ENCODE peak calls at places on chromosomes 16 and 17, in four cellular contexts. I is prostate gland, S is stomach, X is upper lobe of left lung. G is an unnamed sample. For H3K36me3, the result is how much of the 10 kb centered on the place peaks cover.

GRCh38 chr16:66335704-66336329 is 30.7 kb upstream of the CDH5 start:
- DNase-seq in I (no peak), S (no peak), X (no peak), G (peak)

GRCh38 chr17:14228903-14229302 is 7.8 kb downstream of the CDRT15 start:
- DNase-seq in I (no peak), S (no peak), X (no peak), G (no peak)

GRCh38 chr17:82007495-82008257 is 15.0 kb downstream of the CENPX start:
- DNase-seq in I (no peak), S (no peak), X (no peak), G (no peak)

GRCh38 chr17:56834380-56835258 is 668 bp downstream of the DGKE start:
- DNase-seq in I (peak), S (peak), X (peak), G (peak)

GRCh38 chr17:60354223-60354622 is 37.7 kb downstream of the USP32 start:
- DNase-seq in I (no peak), S (no peak), X (no peak), G (no peak)

GRCh38 chr16:66326995-66327513 is 39.4 kb upstream of the CDH5 start:
- DNase-seq in I (no peak), S (no peak), X (no peak), G (no peak)

GRCh38 chr17:81419333-81419885 is 24.2 kb downstream of the BAHCC1 start:
- DNase-seq in I (peak), S (peak), X (peak), G (no peak)

GRCh38 chr16:23847938-23848337 is 12.2 kb downstream of the PRKCB start:
- DNase-seq in I (no peak), S (no peak), X (no peak), G (peak)

GRCh38 chr17:78022425-78022824 is 63.9 kb downstream of the TNRC6C start:
- DNase-seq in I (no peak), S (no peak), X (no peak), G (no peak)

GRCh38 chr17:37614823-37615222 is 5.6 kb upstream of the SYNRG start:
- DNase-seq in I (no peak), S (no peak), X (no peak), G (no peak)

GRCh38 chr17:44005865-44006580 is 1.6 kb downstream of the NAGS start:
- DNase-seq in I (no peak), S (peak), X (peak), G (peak)

GRCh38 chr17:54937018-54937417 is 31.4 kb downstream of the COX11 start:
- DNase-seq in I (no peak), S (no peak), X (no peak), G (no peak)

GRCh38 chr17:60601443-60602384 is 1.7 kb downstream of the PPM1D start:
- DNase-seq in I (peak), S (peak), X (peak), G (no peak)

GRCh38 chr16:9802160-9802559 is 380.1 kb downstream of the GRIN2A start:
- DNase-seq in I (no peak), S (no peak), X (no peak), G (no peak)

GRCh38 chr16:57147381-57148191 is 38.3 kb downstream of the PSME3IP1 start:
- DNase-seq in I (peak), S (no peak), X (peak), G (peak)

GRCh38 chr16:84186685-84187437 is at the start of gene TAF1C:
- DNase-seq in I (peak), S (peak), X (peak), G (peak)

GRCh38 chr16:84631882-84632281 is 14.0 kb upstream of the COTL1 start:
- DNase-seq in I (no peak), S (no peak), X (no peak), G (no peak)

GRCh38 chr17:51818777-51819176 is 339.7 kb downstream of the CA10 start:
- DNase-seq in I (no peak), S (no peak), X (no peak), G (no peak)

GRCh38 chr16:19833176-19833575 is 51.5 kb downstream of the GPRC5B start:
- DNase-seq in I (no peak), S (no peak), X (no peak), G (no peak)

GRCh38 chr17:56478836-56479447 is 114.6 kb upstream of the NOG start:
- DNase-seq in I (no peak), S (no peak), X (no peak), G (no peak)

GRCh38 chr17:57294629-57295501 is 38.5 kb downstream of the MSI2 start:
- DNase-seq in I (no peak), S (no peak), X (no peak), G (no peak)

GRCh38 chr16:79213214-79213613 is 387.3 kb downstream of the MAF start:
- DNase-seq in I (no peak), S (no peak), X (no peak), G (no peak)

GRCh38 chr17:82370471-82371332 is 863 bp upstream of the UTS2R start:
- DNase-seq in I (no peak), S (no peak), X (no peak), G (no peak)

GRCh38 chr16:73071131-73071940 is 23.4 kb upstream of the ZFHX3 start:
- DNase-seq in I (no peak), S (peak), X (peak), G (no peak)

GRCh38 chr17:49290690-49291326 is 60.2 kb upstream of the PHOSPHO1 start:
- DNase-seq in I (no peak), S (no peak), X (no peak), G (no peak)

GRCh38 chr17:33745047-33745783 is 452.1 kb upstream of the ASIC2 start:
- DNase-seq in I (no peak), S (no peak), X (no peak), G (no peak)

GRCh38 chr17:33739714-33740113 is 446.6 kb upstream of the ASIC2 start:
- DNase-seq in I (no peak), S (no peak), X (no peak), G (no peak)
- TF ChIP-seq POLR2AphosphoS5 in I (no peak), S (no peak), X (no peak), G (no peak)

DNA sequence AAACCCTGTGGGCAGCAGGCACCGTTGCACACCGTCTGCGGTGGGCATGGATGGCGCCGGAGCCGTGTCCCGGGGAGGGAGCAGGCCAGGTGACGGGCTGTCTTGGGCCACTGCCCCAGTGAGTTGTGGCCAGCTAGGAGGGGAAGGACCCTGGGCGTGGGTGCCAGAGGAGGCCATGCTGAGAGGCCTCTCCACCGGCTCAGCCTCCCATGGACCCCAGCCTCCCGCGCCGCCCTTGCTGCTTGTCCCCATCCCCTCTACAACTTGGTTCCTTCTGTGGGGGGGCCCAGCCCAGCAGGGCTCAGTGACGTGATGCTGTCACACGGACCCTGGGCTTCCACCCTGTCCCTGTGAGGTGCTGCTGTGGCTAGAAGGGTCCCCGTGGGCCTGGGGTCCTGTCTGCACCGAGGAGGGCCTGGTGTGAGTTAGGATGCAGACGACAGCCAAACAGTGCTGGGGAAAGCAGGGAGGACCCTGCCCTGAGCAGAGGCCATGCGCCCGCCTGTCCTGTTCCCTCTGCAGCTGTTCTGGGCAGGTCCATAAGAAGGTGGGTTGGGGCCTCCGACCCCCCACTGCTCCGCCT is 11.3 kb downstream of the UBE2I start:
- DNase-seq in I (no peak), S (no peak), X (no peak), G (no peak)
- H3K36me3 ChIP-seq in I (under half), S (half or more), X (half or more), G (half or more)

DNA sequence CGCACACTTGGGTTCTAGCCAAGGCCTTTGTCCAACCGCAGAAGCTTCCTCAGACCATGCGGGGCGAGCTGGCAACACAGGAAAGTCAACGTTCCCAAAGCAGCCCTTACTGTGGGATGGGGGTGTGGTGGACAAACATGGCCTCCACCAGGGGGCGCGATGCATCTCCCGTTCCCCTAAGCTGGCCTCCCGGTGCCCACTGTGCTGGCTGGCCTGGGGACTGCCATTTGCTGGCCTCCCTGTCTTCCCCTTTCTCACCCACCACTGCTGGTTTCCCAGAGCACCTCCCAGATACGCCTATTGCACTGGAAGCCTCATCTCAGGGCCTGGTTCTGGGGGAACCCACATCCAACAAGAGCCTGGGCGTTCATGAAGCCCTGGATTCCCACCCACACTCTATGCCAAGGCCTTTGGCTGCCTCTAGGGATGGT is 145.3 kb downstream of the IRF8 start:
- DNase-seq in I (no peak), S (peak), X (no peak), G (peak)
- TF ChIP-seq CTCF in I (no peak), S (no peak), X (peak), G (peak)

GRCh38 chr16:53434436-53435065 is at the start of gene RBL2:
- DNase-seq in I (peak), S (peak), X (peak), G (peak)
- TF ChIP-seq POLR2AphosphoS5 in I (no peak), S (peak), X (peak), G (peak)